ENCODE peak calls at places on chromosomes 12 and 14, in five cellular contexts. Z is IMR-90, M is K562, X is GM12878, H is HepG2. L is an unnamed sample.

GRCh38 chr12:100393202-100393601 is 36.3 kb downstream of the SLC17A8 start:
- DNase-seq in Z (no peak), M (no peak), H (no peak), X (no peak), L (no peak)

GRCh38 chr14:92759300-92759678 is 10.9 kb upstream of the LGMN start:
- DNase-seq in Z (peak; percentile 49), M (peak; percentile 74), H (no peak), X (no peak), L (peak; percentile 51)

GRCh38 chr12:59077153-59077930 is 157.0 kb upstream of the LRIG3 start:
- DNase-seq in Z (peak; percentile 24), X (no peak), M (no peak), H (no peak), L (no peak)

GRCh38 chr14:85344847-85345591 is 184.9 kb upstream of the FLRT2 start:
- DNase-seq in X (no peak), H (no peak), Z (no peak), M (no peak), L (no peak)

GRCh38 chr12:109377139-109377685 is 29.5 kb downstream of the MYO1H start:
- DNase-seq in M (no peak), X (no peak), H (no peak), Z (no peak), L (no peak)

GRCh38 chr14:68552597-68552996 is 240.3 kb downstream of the ZFP36L1 start:
- DNase-seq in M (no peak), X (no peak), H (no peak), Z (peak; percentile 20), L (no peak)

GRCh38 chr12:57845478-57846284 is 848 bp downstream of the CTDSP2 start:
- DNase-seq in H (peak; percentile 90), Z (no peak), X (no peak), M (peak; percentile 80), L (peak; percentile 63)

GRCh38 chr14:59664741-59665140 is 88.1 kb upstream of the CCDC175 start:
- DNase-seq in X (no peak), M (no peak), Z (no peak), H (no peak), L (no peak)

GRCh38 chr14:68795602-68796417 is 2.9 kb upstream of the ZFP36L1 start:
- DNase-seq in X (no peak), H (peak; percentile 70), Z (peak; percentile 79), M (peak; percentile 85), L (peak; percentile 90)

GRCh38 chr12:49706351-49707126 is 666 bp downstream of the FMNL3 start:
- DNase-seq in X (no peak), M (peak; percentile 34), H (no peak), Z (peak; percentile 47), L (no peak)

GRCh38 chr12:46970636-46971035 is 108.8 kb upstream of the PCED1B start:
- DNase-seq in H (no peak), Z (no peak), M (no peak), X (no peak), L (no peak)

GRCh38 chr12:113825705-113826104 is 140.4 kb downstream of the RBM19 start:
- DNase-seq in H (no peak), Z (no peak), M (no peak), X (no peak), L (no peak)

GRCh38 chr12:116365114-116365513 is 87.6 kb upstream of the MED13L start:
- DNase-seq in H (no peak), X (no peak), M (no peak), Z (no peak), L (no peak)

GRCh38 chr14:81831128-81831815 is 297.6 kb upstream of the SEL1L start:
- DNase-seq in M (no peak), Z (no peak), X (no peak), H (no peak), L (no peak)

GRCh38 chr14:89661392-89661791 is 244.4 kb upstream of the FOXN3 start:
- DNase-seq in M (no peak), Z (no peak), H (no peak), X (no peak), L (no peak)

GRCh38 chr14:89658977-89659670 is 242.1 kb upstream of the FOXN3 start:
- DNase-seq in Z (no peak), H (no peak), M (no peak), X (no peak), L (no peak)

GRCh38 chr14:89665262-89665661 is 248.2 kb upstream of the FOXN3 start:
- DNase-seq in Z (no peak), M (no peak), X (no peak), H (peak; percentile 56), L (no peak)

GRCh38 chr14:89657014-89657413 is 240.0 kb upstream of the FOXN3 start:
- DNase-seq in X (no peak), Z (no peak), M (no peak), H (no peak), L (no peak)

GRCh38 chr14:89660183-89660582 is 243.2 kb upstream of the FOXN3 start:
- DNase-seq in H (no peak), M (no peak), Z (peak; percentile 84), X (no peak), L (no peak)
- TF ChIP-seq CEBPB in H (no peak), M (no peak), Z (no peak), X (no peak), L (no peak)

GRCh38 chr14:91415794-91416743 is 1.6 kb downstream of the CCDC88C start:
- DNase-seq in X (peak; percentile 88), Z (no peak), H (no peak), M (peak; percentile 33), L (no peak)

GRCh38 chr14:91416744-91417133 is 881 bp downstream of the CCDC88C start:
- DNase-seq in H (no peak), M (peak; percentile 52), Z (no peak), X (no peak), L (no peak)

GRCh38 chr14:91412939-91413338 is 4.7 kb downstream of the CCDC88C start:
- DNase-seq in Z (no peak), H (no peak), X (no peak), M (no peak), L (no peak)

GRCh38 chr14:91413547-91414474 is 3.8 kb downstream of the CCDC88C start:
- DNase-seq in H (no peak), M (no peak), Z (no peak), X (no peak), L (no peak)

DNA sequence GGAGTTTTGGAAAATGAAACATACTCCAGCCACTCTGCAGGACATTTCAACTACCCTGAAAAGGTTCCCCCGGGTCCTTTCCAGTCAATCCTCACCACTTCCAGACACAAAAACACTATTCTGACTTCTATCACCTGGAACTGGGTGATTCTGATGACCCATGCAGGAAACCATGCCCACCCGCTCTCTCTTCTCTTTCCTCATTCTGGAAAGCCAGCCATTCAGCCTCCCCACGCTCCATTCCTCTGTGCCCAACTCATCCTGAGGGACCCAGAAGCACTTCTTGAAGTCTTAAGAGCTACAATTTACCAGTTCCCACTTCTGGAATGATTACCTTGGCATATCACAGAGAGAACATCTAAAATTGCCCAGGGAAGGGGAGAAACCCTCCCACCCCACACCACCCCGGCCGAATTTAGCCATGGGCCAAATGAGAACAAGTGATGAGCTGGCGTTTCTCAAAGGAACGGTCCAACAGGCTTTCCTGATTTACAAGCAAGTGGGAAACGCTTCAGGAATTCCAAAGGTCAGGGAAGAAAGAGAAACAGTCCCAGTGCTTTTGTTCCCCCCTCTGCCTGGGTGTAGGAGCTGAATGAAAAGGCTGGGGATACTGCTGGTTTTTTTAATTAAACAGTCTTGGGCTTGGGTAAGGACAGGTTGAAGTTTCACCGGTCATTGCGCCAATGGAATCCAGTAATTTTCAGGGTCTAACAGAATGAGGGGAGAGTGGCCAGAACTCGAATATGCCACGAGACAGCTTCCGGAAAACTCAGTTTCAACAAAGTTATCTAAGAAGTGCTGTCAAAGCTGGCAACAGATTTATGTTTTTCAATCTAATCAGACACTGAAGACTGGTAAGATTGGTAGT is 2.9 kb downstream of the CCDC88C start:
- DNase-seq in Z (no peak), M (no peak), H (no peak), X (no peak), L (no peak)
- H3K27ac ChIP-seq in Z (no peak overlapping the region), M (no peak overlapping the region), H (no peak overlapping the region), X (peak overlapping the region; percentile 100), L (no peak overlapping the region)

GRCh38 chr12:53624453-53624852 is 1.7 kb downstream of the ATF7 start:
- DNase-seq in M (no peak), X (no peak), Z (peak; percentile 54), H (no peak), L (no peak)
- TF ChIP-seq BHLHE40 in M (no peak), X (no peak), Z (no peak), H (no peak), L (no peak)

DNA sequence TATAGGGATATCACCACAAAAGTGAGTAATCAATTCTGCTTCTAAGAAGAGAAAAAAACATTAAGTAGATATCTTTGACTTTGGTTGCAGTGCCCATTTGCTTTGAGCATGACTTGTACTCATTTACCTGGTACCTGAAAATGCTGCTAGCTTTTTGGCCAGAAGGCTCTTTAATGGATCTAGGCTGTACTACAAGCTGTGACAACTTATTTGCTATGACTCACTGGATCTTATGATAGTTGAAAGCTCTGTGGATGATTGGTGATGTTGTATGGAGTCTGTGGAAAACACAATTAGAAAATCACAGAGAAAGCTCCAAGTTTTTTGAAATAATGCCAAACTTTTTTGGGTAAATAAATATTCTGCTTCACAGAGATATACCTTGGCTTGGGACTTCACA is 960.9 kb upstream of the FBXO33 start:
- DNase-seq in X (no peak), Z (no peak), M (no peak), H (no peak), L (no peak)
- TF ChIP-seq CEBPB in X (no peak), Z (no peak), M (no peak), H (no peak), L (no peak)

GRCh38 chr14:54566410-54567223 is at the start of gene SAMD4A:
- DNase-seq in H (peak; percentile 48), Z (peak; percentile 86), X (no peak), M (peak; percentile 86), L (peak; percentile 88)

GRCh38 chr14:54567224-54567633 is 301 bp downstream of the SAMD4A start:
- DNase-seq in H (no peak), X (no peak), M (peak; percentile 28), Z (no peak), L (peak; percentile 35)

GRCh38 chr14:54565236-54566151 is 1.4 kb upstream of the SAMD4A start:
- DNase-seq in M (peak; percentile 82), X (no peak), H (peak; percentile 83), Z (peak; percentile 90), L (peak; percentile 88)

GRCh38 chr14:54564799-54565235 is 2.1 kb upstream of the SAMD4A start:
- DNase-seq in H (peak; percentile 13), X (no peak), M (peak; percentile 43), Z (peak; percentile 87), L (peak; percentile 66)

DNA sequence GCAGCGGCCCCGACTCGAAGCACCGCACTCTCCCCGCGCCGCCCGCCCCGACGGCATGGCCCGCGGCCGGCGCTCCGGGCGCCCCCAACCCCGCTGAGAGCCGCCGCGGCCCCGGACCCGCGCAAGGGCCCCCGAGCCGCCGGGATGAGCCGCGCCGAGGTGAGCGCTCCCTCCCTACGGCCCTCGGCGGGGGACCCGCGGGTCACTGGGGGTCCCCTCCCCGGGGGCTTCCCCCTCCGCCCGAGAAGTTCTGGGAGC is 847 bp upstream of the SAMD4A start:
- DNase-seq in H (no peak), X (no peak), Z (no peak), M (no peak), L (no peak)
- H3K27ac ChIP-seq in H (peak overlapping the region; percentile 97), X (no peak overlapping the region), Z (peak overlapping the region; percentile 97), M (peak overlapping the region; percentile 81), L (peak overlapping the region; percentile 98)

L was measured in A549.